ENCODE peak calls at places on chromosomes 16 and 17, in five cellular contexts. J is foreskin fibroblast, Z is lower leg skin, D is OCI-LY7, T is HAP-1. A is an unnamed sample.

GRCh38 chr17:13415877-13416416 is 185.8 kb downstream of the HS3ST3A1 start:
- DNase-seq in T (no peak), Z (peak; percentile 21), J (peak; percentile 88), D (no peak), A (peak; percentile 59)

GRCh38 chr17:82107341-82107860 is 9.4 kb upstream of the FASN start:
- DNase-seq in J (no peak), D (peak; percentile 52), Z (no peak), T (peak; percentile 41), A (no peak)

GRCh38 chr16:64952177-64952576 is 169.7 kb downstream of the CDH11 start:
- DNase-seq in T (no peak), Z (no peak), D (no peak), J (peak; percentile 84), A (peak; percentile 80)

GRCh38 chr16:81450783-81451491 is 6.3 kb downstream of the CMIP start:
- DNase-seq in D (no peak), T (no peak), J (no peak), Z (no peak), A (no peak)

GRCh38 chr17:14103821-14104220 is 34.5 kb downstream of the COX10 start:
- DNase-seq in T (no peak), J (no peak), Z (no peak), D (no peak), A (no peak)

GRCh38 chr16:14669776-14670175 is 24.3 kb downstream of the PLA2G10 start:
- DNase-seq in J (peak; percentile 31), T (no peak), D (no peak), Z (peak; percentile 16), A (no peak)

GRCh38 chr17:78359216-78359935 is 501 bp downstream of the SOCS3 start:
- DNase-seq in J (peak; percentile 61), D (no peak), Z (no peak), T (peak; percentile 44), A (no peak)

GRCh38 chr17:78643326-78643725 is 66.1 kb upstream of the DNAH17 start:
- DNase-seq in T (no peak), J (no peak), D (no peak), Z (no peak), A (no peak)

GRCh38 chr17:78301821-78302213 is 58.1 kb downstream of the SOCS3 start:
- DNase-seq in D (no peak), Z (no peak), J (no peak), T (no peak), A (no peak)

GRCh38 chr16:83402969-83403368 is 404.8 kb upstream of the HSBP1 start:
- DNase-seq in J (peak; percentile 41), T (no peak), Z (no peak), D (no peak), A (peak; percentile 27)

GRCh38 chr17:2954898-2955445 is 108.4 kb downstream of the OR1D5 start:
- DNase-seq in J (peak; percentile 96), Z (no peak), D (peak; percentile 65), T (no peak), A (peak; percentile 94)

GRCh38 chr16:53504665-53505064 is 1.7 kb upstream of the AKTIP start:
- DNase-seq in D (no peak), T (no peak), Z (peak; percentile 26), J (peak; percentile 33), A (peak; percentile 71)

GRCh38 chr17:50534222-50534978 is 1.9 kb downstream of the EPN3 start:
- DNase-seq in Z (no peak), D (no peak), T (no peak), J (no peak), A (no peak)

GRCh38 chr17:601462-602303 is 113.0 kb downstream of the VPS53 start:
- DNase-seq in Z (peak; percentile 24), J (no peak), D (no peak), T (no peak), A (peak; percentile 74)

GRCh38 chr16:81697321-81697885 is 81.7 kb upstream of the PLCG2 start:
- DNase-seq in J (peak; percentile 70), D (peak; percentile 31), T (peak; percentile 64), Z (no peak), A (no peak)

GRCh38 chr16:67294927-67295326 is 15.6 kb downstream of the PLEKHG4 start:
- DNase-seq in T (no peak), Z (no peak), D (no peak), J (peak; percentile 85), A (no peak)

GRCh38 chr16:46757339-46758050 is 9.4 kb upstream of the MYLK3 start:
- DNase-seq in J (no peak), Z (no peak), T (no peak), D (no peak), A (no peak)

GRCh38 chr17:29784661-29785060 is 145.4 kb downstream of the SSH2 start:
- DNase-seq in T (no peak), D (no peak), J (peak; percentile 42), Z (no peak), A (no peak)

GRCh38 chr16:61182416-61182815 is 853.8 kb downstream of the CDH8 start:
- DNase-seq in J (no peak), Z (no peak), D (no peak), T (no peak), A (no peak)

GRCh38 chr17:37825851-37826250 is 81.0 kb upstream of the HNF1B start:
- DNase-seq in Z (no peak), J (no peak), T (no peak), D (no peak), A (no peak)

GRCh38 chr17:74775409-74776043 is 619 bp downstream of the NAT9 start:
- DNase-seq in T (no peak), D (no peak), Z (no peak), J (no peak), A (no peak)

GRCh38 chr17:29256116-29256515 is 9.5 kb downstream of the CRYBA1 start:
- DNase-seq in Z (no peak), D (no peak), J (no peak), T (no peak), A (no peak)

GRCh38 chr17:64599187-64599676 is 62.9 kb downstream of the SMURF2 start:
- DNase-seq in Z (no peak), D (peak; percentile 46), T (no peak), J (no peak), A (no peak)

GRCh38 chr16:11202260-11203091 is 53.5 kb downstream of the SOCS1 start:
- DNase-seq in J (peak; percentile 80), Z (no peak), T (no peak), D (no peak), A (no peak)
- H3K4me3 ChIP-seq in J (no peak overlapping the region), Z (no peak overlapping the region), T (no peak overlapping the region), D (no peak overlapping the region), A (no peak overlapping the region)

DNA sequence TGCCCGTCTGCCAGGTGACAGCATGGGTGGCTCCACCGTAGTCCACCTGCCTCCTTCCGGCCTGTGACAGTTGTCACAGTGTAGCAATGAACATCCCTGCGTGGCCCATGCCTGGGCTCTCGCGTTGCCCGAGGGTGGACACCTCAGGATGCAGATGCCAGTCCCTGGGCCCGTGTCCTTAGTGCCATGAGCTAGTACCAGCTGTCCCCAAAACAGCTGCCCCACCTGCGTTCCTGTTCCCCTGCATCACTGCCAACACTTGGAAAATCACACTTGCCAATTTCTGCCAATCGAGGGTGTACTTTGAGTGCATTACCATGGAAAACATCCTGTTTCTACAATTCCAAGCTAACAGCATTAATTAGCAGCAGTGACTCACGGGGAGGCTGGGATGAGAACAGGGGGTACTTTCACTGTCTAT is 9.0 kb upstream of the C16orf95 start:
- DNase-seq in D (no peak), J (peak; percentile 54), T (no peak), Z (no peak), A (no peak)
- H3K4me3 ChIP-seq in D (no peak overlapping the region), J (no peak overlapping the region), T (no peak overlapping the region), Z (no peak overlapping the region), A (no peak overlapping the region)

DNA sequence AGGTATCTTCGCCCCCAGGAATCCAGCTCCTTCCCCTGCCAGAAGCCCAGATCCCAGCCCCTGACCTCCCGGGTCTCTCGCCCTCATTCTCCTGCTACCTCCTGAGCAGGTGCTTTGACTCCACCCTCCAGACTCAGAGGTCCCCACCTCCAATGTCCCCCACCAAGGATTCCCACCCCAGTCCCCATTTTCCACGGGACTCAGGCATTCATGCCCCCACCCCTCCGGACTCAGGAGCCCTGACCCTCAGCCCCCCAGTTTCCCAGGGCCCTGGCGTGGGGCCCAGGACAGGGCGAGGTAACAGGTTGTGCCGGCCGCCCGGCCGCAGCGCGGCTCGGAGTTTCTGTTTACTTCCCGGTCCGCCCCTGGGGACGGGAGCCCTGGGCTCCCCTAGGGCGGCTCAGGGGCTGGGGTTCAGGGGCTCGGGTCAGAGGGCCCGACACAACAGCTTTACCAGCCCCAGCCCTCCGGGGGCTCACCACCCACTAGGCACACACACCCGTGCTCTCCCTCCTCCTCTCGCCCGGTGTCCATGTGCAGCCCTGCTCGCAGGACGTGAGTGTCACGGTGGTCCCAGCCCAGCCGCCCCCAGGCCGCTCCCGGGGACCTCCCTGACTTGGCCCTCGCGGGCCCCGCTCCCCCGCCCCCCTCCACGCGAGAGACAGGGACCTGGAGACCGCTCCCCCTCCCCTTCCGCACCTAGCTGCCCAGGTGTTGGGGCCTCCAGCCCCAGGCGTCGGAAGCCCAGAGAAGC is 595 bp downstream of the BICDL2 start:
- DNase-seq in T (no peak), Z (no peak), J (no peak), D (no peak), A (no peak)
- H3K4me3 ChIP-seq in T (no peak overlapping the region), Z (no peak overlapping the region), J (no peak overlapping the region), D (no peak overlapping the region), A (no peak overlapping the region)

DNA sequence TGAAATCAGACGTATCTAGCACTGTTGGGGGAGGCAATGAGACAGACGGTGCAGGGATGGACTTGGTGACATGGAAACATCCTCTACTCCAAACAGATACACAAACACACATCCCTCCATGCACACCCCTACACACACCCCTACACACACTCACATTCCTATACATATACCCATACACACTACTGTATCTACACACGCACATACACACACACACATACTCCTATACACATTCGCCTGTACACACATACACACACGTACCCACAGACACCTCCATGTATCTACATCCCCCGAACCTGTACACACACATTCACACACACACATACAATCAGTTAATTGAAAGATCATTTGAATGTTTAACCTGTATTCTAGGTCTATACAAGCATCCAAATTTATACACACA is 53.5 kb downstream of the MAF start:
- DNase-seq in T (no peak), J (no peak), D (no peak), Z (no peak), A (no peak)
- H3K4me3 ChIP-seq in T (no peak overlapping the region), J (no peak overlapping the region), D (no peak overlapping the region), Z (no peak overlapping the region), A (no peak overlapping the region)

GRCh38 chr17:32279933-32280716 is 14.5 kb downstream of the RHBDL3 start:
- DNase-seq in D (no peak), J (no peak), Z (no peak), T (peak; percentile 58), A (no peak)
- H3K4me3 ChIP-seq in D (no peak overlapping the region), J (no peak overlapping the region), Z (no peak overlapping the region), T (no peak overlapping the region), A (no peak overlapping the region)

DNA sequence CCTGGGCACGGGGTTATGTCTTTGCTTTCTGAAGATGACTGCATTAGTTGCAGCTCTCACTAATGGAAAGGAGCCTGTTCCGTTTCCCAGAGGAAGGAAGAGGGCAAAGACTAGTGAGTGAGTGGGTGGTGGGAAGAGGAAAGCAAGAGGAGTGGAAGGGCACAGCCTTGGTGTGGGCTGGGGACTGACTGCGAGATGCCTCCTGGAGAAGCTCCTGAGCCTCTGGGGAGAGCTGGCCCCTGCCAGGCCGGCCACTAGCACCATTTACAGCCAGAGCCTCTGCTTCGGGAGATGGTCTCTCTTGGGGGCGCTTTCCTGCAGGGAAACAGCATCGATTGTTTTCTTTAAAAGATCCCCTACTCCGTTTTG is 825 bp upstream of the RHBDL3 start:
- DNase-seq in D (no peak), Z (no peak), T (no peak), J (no peak), A (no peak)
- H3K4me3 ChIP-seq in D (no peak overlapping the region), Z (no peak overlapping the region), T (no peak overlapping the region), J (no peak overlapping the region), A (no peak overlapping the region)